ENCODE peak calls at places on chromosomes 2 and 18, in five cellular contexts. E is mammary epithelial cell, P is body of pancreas, W is lower lobe of right lung, T is A549. N is an unnamed sample.

GRCh38 chr18:74414951-74415515 is 42.1 kb downstream of the DIPK1C start:
- DNase-seq in T (no peak), W (no peak), E (no peak), P (no peak), N (no peak)

GRCh38 chr2:204705243-204705971 is 160.1 kb downstream of the PARD3B start:
- DNase-seq in E (peak), P (no peak), W (no peak), T (no peak), N (no peak)

GRCh38 chr2:194483041-194483440 is 1174.0 kb upstream of the SLC39A10 start:
- DNase-seq in P (no peak), T (no peak), E (no peak), W (no peak), N (no peak)

GRCh38 chr2:55879976-55880375 is 43.6 kb downstream of the EFEMP1 start:
- DNase-seq in W (no peak), E (no peak), P (no peak), T (no peak), N (no peak)

GRCh38 chr2:210522399-210522798 is 34.0 kb upstream of the CPS1 start:
- DNase-seq in E (no peak), P (no peak), T (no peak), W (no peak), N (no peak)

GRCh38 chr18:45166341-45167108 is 448.8 kb upstream of the SLC14A2 start:
- DNase-seq in T (peak), P (no peak), E (peak), W (no peak), N (peak)

GRCh38 chr2:71618327-71619113 is 165.2 kb downstream of the DYSF start:
- DNase-seq in P (peak), W (no peak), E (no peak), T (no peak), N (peak)

GRCh38 chr2:102141915-102142828 is at the start of gene IL1R1:
- DNase-seq in P (peak), T (peak), E (peak), W (peak), N (no peak)

GRCh38 chr18:13425357-13426095 is 207.0 kb downstream of the LDLRAD4 start:
- DNase-seq in E (no peak), P (no peak), W (no peak), T (no peak), N (no peak)

GRCh38 chr2:46846454-46846990 is 69.1 kb downstream of the MCFD2 start:
- DNase-seq in E (peak), W (no peak), T (no peak), P (no peak), N (no peak)

GRCh38 chr2:121689356-121689755 is 40.1 kb upstream of the CLASP1 start:
- DNase-seq in E (no peak), T (peak), W (no peak), P (peak), N (peak)

GRCh38 chr2:9174771-9175441 is 31.7 kb upstream of the ASAP2 start:
- DNase-seq in P (no peak), E (peak), W (peak), T (no peak), N (peak)

GRCh38 chr2:240296611-240297552 is 138.6 kb upstream of the GPC1 start:
- DNase-seq in W (no peak), T (no peak), E (no peak), P (no peak), N (no peak)

GRCh38 chr2:163667064-163667887 is 68.5 kb downstream of the FIGN start:
- DNase-seq in T (peak), W (no peak), P (no peak), E (peak), N (no peak)

GRCh38 chr2:186595219-186595618 is 5.4 kb downstream of the ITGAV start:
- DNase-seq in T (no peak), E (no peak), P (peak), W (no peak), N (no peak)

GRCh38 chr18:78891185-78891762 is 88.3 kb upstream of the SALL3 start:
- DNase-seq in E (no peak), W (no peak), T (no peak), P (no peak), N (no peak)

GRCh38 chr2:211093743-211094303 is 537.4 kb downstream of the CPS1 start:
- DNase-seq in P (no peak), E (peak), W (no peak), T (no peak), N (no peak)

GRCh38 chr18:39701071-39701783 is 2135.6 kb upstream of the CELF4 start:
- DNase-seq in P (no peak), E (no peak), W (no peak), T (no peak), N (no peak)

GRCh38 chr2:10333966-10334365 is 31.3 kb downstream of the HPCAL1 start:
- DNase-seq in P (no peak), W (no peak), T (no peak), E (no peak), N (no peak)

GRCh38 chr2:150974864-150975263 is 286.8 kb downstream of the RBM43 start:
- DNase-seq in T (no peak), W (no peak), P (no peak), E (no peak), N (no peak)

GRCh38 chr18:33444699-33445098 is 4.2 kb upstream of the CCDC178 start:
- DNase-seq in W (no peak), T (no peak), P (no peak), E (no peak), N (no peak)

GRCh38 chr2:96933528-96933927 is 52.9 kb downstream of the FAM178B start:
- DNase-seq in W (no peak), E (no peak), T (no peak), P (no peak), N (no peak)

GRCh38 chr18:57956495-57956894 is 87.5 kb upstream of the NEDD4L start:
- DNase-seq in T (no peak), W (no peak), P (no peak), E (no peak), N (no peak)

GRCh38 chr2:222218786-222219185 is 80.0 kb downstream of the PAX3 start:
- DNase-seq in E (no peak), P (no peak), W (no peak), T (no peak), N (peak)

GRCh38 chr2:163735692-163736432 is at the start of gene FIGN:
- DNase-seq in W (peak), E (peak), T (peak), P (peak), N (peak)

GRCh38 chr18:6120820-6121279 is 225.5 kb upstream of the TMEM200C start:
- DNase-seq in P (no peak), E (no peak), T (no peak), W (no peak), N (no peak)

GRCh38 chr2:20621366-20622295 is 29.3 kb downstream of the HS1BP3 start:
- DNase-seq in P (peak), E (no peak), T (no peak), W (peak), N (peak)

GRCh38 chr2:46365913-46366674 is 68.9 kb downstream of the EPAS1 start:
- DNase-seq in P (no peak), E (no peak), W (no peak), T (peak), N (peak)

GRCh38 chr2:153163055-153163454 is 315.5 kb downstream of the RPRM start:
- DNase-seq in P (peak), T (no peak), W (no peak), E (peak), N (peak)

GRCh38 chr2:196101325-196101981 is 32.8 kb upstream of the DNAH7 start:
- DNase-seq in P (no peak), T (no peak), W (no peak), E (no peak), N (peak)

GRCh38 chr2:205712508-205712907 is 30.2 kb downstream of the NRP2 start:
- DNase-seq in P (no peak), T (no peak), W (no peak), E (peak), N (peak)

GRCh38 chr18:46274266-46274665 is 170.1 kb downstream of the HAUS1 start:
- DNase-seq in E (no peak), T (no peak), W (no peak), P (no peak), N (no peak)

GRCh38 chr2:70904371-70905216 is 31.1 kb upstream of the ATP6V1B1 start:
- DNase-seq in E (no peak), T (no peak), P (no peak), W (no peak), N (no peak)

GRCh38 chr2:96524482-96525210 is 11.9 kb upstream of the ARID5A start:
- DNase-seq in P (no peak), W (no peak), T (no peak), E (no peak), N (no peak)

GRCh38 chr2:196383799-196384198 is 212.4 kb upstream of the STK17B start:
- DNase-seq in W (no peak), T (no peak), P (no peak), E (no peak), N (no peak)

DNA sequence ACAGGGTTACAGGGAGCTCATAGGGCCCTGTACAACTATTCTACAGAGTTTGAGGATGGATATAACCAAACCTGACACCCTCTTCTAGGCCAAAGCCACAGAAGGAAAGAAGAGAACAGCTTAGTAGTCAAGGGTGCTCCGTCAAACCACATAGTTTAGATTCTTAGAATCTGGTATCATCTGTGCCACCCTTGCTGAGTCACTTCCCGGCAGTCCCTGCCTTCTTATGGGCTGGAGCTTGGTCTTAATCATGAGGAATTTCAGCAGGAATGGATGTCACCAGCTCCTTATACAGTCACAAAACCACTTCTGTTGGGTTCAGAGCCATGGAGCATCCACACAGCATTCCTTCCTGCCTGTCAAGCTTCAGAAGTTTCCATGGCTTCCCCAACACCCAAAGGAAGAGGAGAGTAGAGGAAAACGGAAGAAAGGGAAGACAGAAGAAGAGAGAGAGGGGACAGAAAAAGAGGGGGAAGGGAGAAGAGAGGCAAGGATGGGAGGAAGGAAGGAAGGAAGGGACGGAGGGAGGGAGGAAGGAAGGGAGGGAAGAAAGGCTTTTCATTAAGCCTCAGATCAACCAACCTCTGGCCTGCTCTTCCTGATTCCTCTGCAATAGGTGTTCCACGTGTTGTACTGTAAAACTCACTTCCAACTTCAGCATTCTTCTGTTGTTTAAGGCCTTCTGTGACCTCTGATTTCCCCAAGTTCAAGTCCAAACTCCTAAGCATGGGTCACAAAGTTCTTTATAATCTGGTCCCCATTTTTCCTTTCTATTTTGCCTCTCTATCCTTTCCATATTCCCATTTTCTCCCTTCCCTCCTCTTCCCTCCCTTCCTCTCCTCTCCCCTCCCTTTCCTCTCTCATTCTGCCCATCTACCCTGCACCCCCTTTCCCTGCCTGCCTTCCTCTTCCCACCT is 246.1 kb upstream of the TNP1 start:
- DNase-seq in P (no peak), W (no peak), E (peak), T (peak), N (peak)
- H3K27ac ChIP-seq in P (no peak), W (no peak), E (peak), T (peak), N (peak)

GRCh38 chr2:174645316-174645715 is 47.7 kb upstream of the WIPF1 start:
- DNase-seq in P (no peak), T (no peak), W (no peak), E (no peak), N (no peak)
- H3K27ac ChIP-seq in P (no peak), T (no peak), W (no peak), E (no peak), N (no peak)

DNA sequence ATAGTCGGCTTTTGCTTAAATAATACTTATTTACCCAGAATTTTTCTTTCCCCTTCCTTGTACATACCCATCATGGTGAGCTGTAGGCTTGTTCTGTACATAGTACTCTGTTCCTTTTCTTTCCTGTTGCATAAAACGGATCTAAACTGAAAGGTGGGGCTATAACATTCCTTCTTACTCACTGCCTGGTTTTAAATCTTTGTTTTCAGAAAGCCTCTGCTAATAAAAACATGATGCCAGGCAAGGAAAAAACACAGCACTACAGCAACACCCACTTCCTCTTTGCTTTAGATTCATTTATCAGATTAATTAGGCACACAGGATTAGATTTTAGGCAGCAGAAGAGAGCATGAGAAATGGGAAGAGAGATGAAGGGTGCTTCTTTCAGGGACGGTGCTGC is 19.6 kb upstream of the STON1 start:
- DNase-seq in E (peak), T (no peak), W (no peak), P (no peak), N (no peak)
- H3K27ac ChIP-seq in E (peak), T (no peak), W (peak), P (no peak), N (no peak)

DNA sequence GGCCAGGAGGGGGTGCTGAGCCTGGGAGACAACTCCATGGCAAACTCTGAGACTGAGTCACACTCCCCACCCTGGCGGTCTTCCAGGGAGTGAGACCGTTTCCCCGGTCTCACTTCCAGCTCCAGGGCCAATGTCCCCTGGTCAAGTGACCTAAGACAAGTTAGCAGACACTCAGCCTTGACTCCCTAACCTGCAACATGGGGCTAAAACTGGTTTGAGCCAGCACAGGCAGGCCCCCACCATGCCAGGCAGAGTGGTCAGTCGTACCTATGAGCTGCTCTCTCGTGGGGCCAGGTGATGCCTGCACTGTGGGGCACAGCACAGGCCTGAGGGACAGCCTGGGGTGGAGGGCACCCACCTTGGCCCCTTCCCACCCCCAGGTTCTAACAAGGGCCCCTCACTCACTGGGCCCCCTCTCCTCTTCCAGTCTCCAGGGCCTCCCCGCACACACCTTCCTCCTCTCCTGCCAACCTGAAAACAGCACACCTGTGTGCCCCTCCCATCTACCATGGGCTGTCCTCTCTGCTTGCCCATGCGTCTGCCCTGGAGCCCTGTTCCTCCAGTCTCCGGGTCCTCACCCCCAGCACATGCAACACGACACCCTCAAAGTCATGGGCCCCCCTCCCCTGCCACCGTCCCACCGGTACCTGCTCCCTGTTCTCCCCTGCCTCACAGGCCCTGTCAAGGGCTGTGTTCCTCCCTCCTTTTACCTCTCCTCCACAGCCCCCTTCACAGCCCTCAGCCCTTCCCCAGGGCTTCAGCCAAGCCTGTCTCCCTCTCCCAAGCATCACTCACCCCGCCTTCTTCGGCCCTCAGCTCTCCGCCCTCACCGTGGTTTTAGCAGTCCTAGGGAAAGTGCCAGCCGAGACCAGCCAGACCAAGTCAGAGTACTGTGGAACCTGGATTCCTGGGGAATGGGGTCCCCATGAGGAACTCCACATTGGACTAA is 1.6 kb downstream of the GPR17 start:
- DNase-seq in T (no peak), P (no peak), W (peak), E (no peak), N (no peak)
- H3K27ac ChIP-seq in T (peak), P (no peak), W (peak), E (no peak), N (no peak)

GRCh38 chr18:76227759-76228158 is 267.3 kb downstream of the ZNF516 start:
- DNase-seq in E (no peak), T (no peak), P (no peak), W (no peak), N (no peak)
- H3K27ac ChIP-seq in E (no peak), T (no peak), P (no peak), W (no peak), N (no peak)

GRCh38 chr2:156826342-156826933 is 390.3 kb downstream of the GPD2 start:
- DNase-seq in T (no peak), P (no peak), E (peak), W (no peak), N (no peak)
- H3K27ac ChIP-seq in T (no peak), P (no peak), E (no peak), W (no peak), N (no peak)

GRCh38 chr2:129067921-129068320 is 749.3 kb upstream of the HS6ST1 start:
- DNase-seq in W (no peak), E (no peak), T (no peak), P (no peak), N (no peak)

GRCh38 chr2:129069875-129070594 is 751.4 kb upstream of the HS6ST1 start:
- DNase-seq in W (no peak), E (no peak), P (peak), T (no peak), N (no peak)

GRCh38 chr2:129074526-129074925 is 755.9 kb upstream of the HS6ST1 start:
- DNase-seq in W (no peak), E (no peak), P (no peak), T (no peak), N (no peak)

GRCh38 chr2:129067070-129067469 is 748.4 kb upstream of the HS6ST1 start:
- DNase-seq in E (no peak), W (no peak), P (no peak), T (no peak), N (no peak)

DNA sequence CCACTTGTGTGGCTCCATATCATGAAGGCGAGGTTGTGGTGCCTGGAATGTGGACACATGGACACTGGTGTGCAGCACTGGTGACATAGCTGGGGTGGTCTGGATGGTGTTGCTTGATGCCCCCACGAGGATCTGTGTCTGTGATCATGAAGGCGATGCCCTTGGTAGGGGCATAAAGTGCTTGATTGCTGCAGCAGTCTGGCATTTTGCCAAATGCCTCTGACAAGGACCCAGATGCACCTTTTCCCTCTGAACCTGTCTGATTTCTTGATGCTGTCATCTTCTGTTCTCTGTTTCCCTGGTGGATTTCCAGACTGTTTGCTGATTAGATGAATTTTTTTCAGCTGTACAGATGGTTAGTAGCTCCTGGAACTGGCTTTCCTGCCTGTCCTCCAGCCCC is 752.0 kb upstream of the HS6ST1 start:
- DNase-seq in W (no peak), T (no peak), P (no peak), E (no peak), N (no peak)
- H3K27ac ChIP-seq in W (no peak), T (no peak), P (peak), E (no peak), N (no peak)

N was measured in SJCRH30.